ENCODE peak calls at places on chromosomes 13 and 19, in six cellular contexts. Z is RPMI7951; H is AG08395; G is stimulated activated CD4-positive, alpha-beta T cell treated with anti-CD3 and anti-CD28 coated beads, Interleukin-15, amount 100 ng/mL, for 1 hour; P is globus pallidus; K is activated CD8-positive, alpha-beta T cell treated with anti-CD3 and anti-CD28 coated beads, Interleukin-2, amount 10 ng/mL, durations not matched to agents 7 days and 5 days. T is an unnamed sample.

GRCh38 chr13:34358811-34359513 is 541.0 kb downstream of the RFC3 start:
- DNase-seq in Z (peak), H (peak), G (no peak), P (peak), K (no peak), T (peak)

GRCh38 chr13:19663416-19663979 is 30.0 kb downstream of the MPHOSPH8 start:
- DNase-seq in Z (no peak), H (no peak), G (no peak), P (no peak), K (no peak), T (no peak)

GRCh38 chr19:38648789-38649304 is 1.4 kb downstream of the ACTN4 start:
- DNase-seq in Z (no peak), H (no peak), G (no peak), P (no peak), K (no peak), T (peak)

GRCh38 chr13:71759506-71760225 is 107.3 kb downstream of the DACH1 start:
- DNase-seq in Z (peak), H (no peak), G (no peak), P (no peak), K (no peak), T (no peak)

GRCh38 chr13:97568850-97569249 is 134.9 kb downstream of the RAP2A start:
- DNase-seq in Z (no peak), H (peak), G (no peak), P (no peak), K (no peak), T (no peak)

GRCh38 chr19:2325261-2326046 is 2.9 kb downstream of the LSM7 start:
- DNase-seq in Z (no peak), H (no peak), G (no peak), P (no peak), K (no peak), T (no peak)

GRCh38 chr13:113926301-113926761 is 47.5 kb downstream of the C13orf46 start:
- DNase-seq in Z (no peak), H (peak), G (no peak), P (no peak), K (no peak), T (no peak)

GRCh38 chr13:43303040-43303729 is 279.8 kb downstream of the DNAJC15 start:
- DNase-seq in Z (peak), H (peak), G (no peak), P (peak), K (no peak), T (peak)

GRCh38 chr19:32692727-32693061 is 1.1 kb downstream of the NUDT19 start:
- DNase-seq in Z (no peak), H (no peak), G (no peak), P (no peak), K (peak), T (no peak)

GRCh38 chr13:99870541-99870940 is 101.0 kb downstream of the ZIC5 start:
- DNase-seq in Z (no peak), H (no peak), G (no peak), P (no peak), K (no peak), T (no peak)

GRCh38 chr19:35272122-35272715 is 3.5 kb downstream of the USF2 start:
- DNase-seq in Z (no peak), H (no peak), G (no peak), P (no peak), K (no peak), T (no peak)

GRCh38 chr19:19098084-19098702 is 34.4 kb downstream of the SLC25A42 start:
- DNase-seq in Z (no peak), H (no peak), G (no peak), P (no peak), K (no peak), T (no peak)

GRCh38 chr13:106182404-106182803 is 353.1 kb downstream of the EFNB2 start:
- DNase-seq in Z (peak), H (peak), G (no peak), P (no peak), K (no peak), T (peak)

GRCh38 chr13:94546071-94546839 is 49.7 kb downstream of the TGDS start:
- DNase-seq in Z (no peak), H (no peak), G (no peak), P (no peak), K (no peak), T (no peak)

GRCh38 chr19:8635422-8635821 is 5.0 kb downstream of the NFILZ start:
- DNase-seq in Z (no peak), H (no peak), G (no peak), P (no peak), K (no peak), T (peak)

GRCh38 chr13:26558074-26558805 is 757 bp downstream of the WASF3 start:
- DNase-seq in Z (peak), H (no peak), G (no peak), P (peak), K (no peak), T (no peak)

GRCh38 chr19:1206063-1206732 is 620 bp downstream of the STK11 start:
- DNase-seq in Z (no peak), H (no peak), G (no peak), P (no peak), K (no peak), T (no peak)

GRCh38 chr13:99980201-99981114 is 1.1 kb upstream of the ZIC2 start:
- DNase-seq in Z (peak), H (peak), G (no peak), P (peak), K (peak), T (peak)